ENCODE peak calls at places on chromosomes 5 and 9, in five cellular contexts. B is astrocyte; E is CD4-positive, CD25-positive, alpha-beta regulatory T cell; P is body of pancreas; F is psoas muscle. G is an unnamed sample.

GRCh38 chr9:34465468-34465867 is 6.9 kb downstream of the DNAI1 start:
- DNase-seq in B (no peak), P (no peak), E (no peak), F (no peak), G (no peak)

GRCh38 chr5:52665544-52665943 is 122.2 kb upstream of the ITGA1 start:
- DNase-seq in E (no peak), P (no peak), F (no peak), B (no peak), G (no peak)

GRCh38 chr5:1750469-1750868 is 49.2 kb downstream of the MRPL36 start:
- DNase-seq in B (no peak), P (no peak), F (no peak), E (no peak), G (no peak)

GRCh38 chr5:108238936-108239887 is 142.7 kb downstream of the FBXL17 start:
- DNase-seq in P (no peak), F (no peak), B (peak; percentile 16), E (no peak), G (no peak)

GRCh38 chr5:163260961-163261360 is 176.4 kb upstream of the CCNG1 start:
- DNase-seq in F (no peak), P (no peak), B (no peak), E (no peak), G (no peak)

GRCh38 chr5:93336330-93337110 is 244.5 kb downstream of the NR2F1-AS1 start:
- DNase-seq in F (no peak), P (no peak), E (no peak), B (no peak), G (no peak)

GRCh38 chr5:180126716-180127681 is 55.4 kb upstream of the RNF130 start:
- DNase-seq in B (no peak), E (no peak), P (peak; percentile 40), F (no peak), G (peak; percentile 21)

GRCh38 chr5:72722792-72723402 is 93.6 kb upstream of the TNPO1 start:
- DNase-seq in B (no peak), F (no peak), E (no peak), P (no peak), G (no peak)

GRCh38 chr9:115414561-115414960 is 296.6 kb upstream of the TNC start:
- DNase-seq in F (no peak), E (no peak), B (no peak), P (no peak), G (no peak)

GRCh38 chr5:132420706-132421272 is 51.3 kb downstream of the SLC22A5 start:
- DNase-seq in E (no peak), F (no peak), P (no peak), B (no peak), G (no peak)

GRCh38 chr5:5398046-5398445 is 24.4 kb upstream of the ICE1 start:
- DNase-seq in B (no peak), F (no peak), E (no peak), P (no peak), G (no peak)

GRCh38 chr9:81108821-81109220 is 580.5 kb downstream of the TLE1 start:
- DNase-seq in F (no peak), E (no peak), B (no peak), P (no peak), G (no peak)

GRCh38 chr9:36991516-36992134 is 42.4 kb downstream of the PAX5 start:
- DNase-seq in F (no peak), E (no peak), P (no peak), B (no peak), G (no peak)

GRCh38 chr9:36317766-36318165 is 59.5 kb upstream of the GNE start:
- DNase-seq in P (peak; percentile 54), E (no peak), B (no peak), F (peak; percentile 29), G (no peak)

GRCh38 chr5:33468811-33469435 is 28.2 kb downstream of the TARS1 start:
- DNase-seq in E (no peak), B (no peak), F (no peak), P (no peak), G (no peak)

GRCh38 chr5:86909461-86909881 is 291.7 kb downstream of the COX7C start:
- DNase-seq in F (no peak), E (no peak), B (peak; percentile 69), P (no peak), G (no peak)

GRCh38 chr5:172403191-172403794 is 51.0 kb downstream of the SH3PXD2B start:
- DNase-seq in E (no peak), B (peak; percentile 78), P (peak; percentile 52), F (peak; percentile 74), G (no peak)

GRCh38 chr5:50903651-50904050 is 237.2 kb downstream of the PARP8 start:
- DNase-seq in F (no peak), B (no peak), E (no peak), P (no peak), G (no peak)

GRCh38 chr5:63053019-63053638 is 474.5 kb downstream of the LRRC70 start:
- DNase-seq in P (peak; percentile 84), B (no peak), E (no peak), F (peak; percentile 24), G (no peak)

GRCh38 chr9:89593776-89594427 is 10.9 kb upstream of the GADD45G start:
- DNase-seq in E (peak; percentile 25), F (peak; percentile 38), B (no peak), P (peak; percentile 77), G (peak; percentile 31)

GRCh38 chr5:10577371-10578291 is 13.8 kb downstream of the ANKRD33B start:
- DNase-seq in F (peak; percentile 24), B (no peak), E (no peak), P (no peak), G (no peak)

GRCh38 chr9:103364753-103365152 is 369.6 kb downstream of the CYLC2 start:
- DNase-seq in F (no peak), P (no peak), E (no peak), B (peak; percentile 87), G (no peak)

GRCh38 chr9:34123682-34124081 is 2.8 kb downstream of the DCAF12 start:
- DNase-seq in E (no peak), B (no peak), F (no peak), P (peak; percentile 10), G (no peak)

GRCh38 chr5:32990593-32991415 is 279.7 kb downstream of the NPR3 start:
- DNase-seq in E (no peak), F (no peak), P (no peak), B (no peak), G (no peak)

GRCh38 chr5:141708016-141708415 is 26.0 kb upstream of the ARAP3 start:
- DNase-seq in P (peak; percentile 11), F (no peak), B (no peak), E (no peak), G (no peak)

GRCh38 chr9:83199240-83199639 is 136.3 kb upstream of the RASEF start:
- DNase-seq in E (no peak), P (peak; percentile 73), F (no peak), B (peak; percentile 27), G (no peak)

GRCh38 chr9:126842977-126843799 is 17.3 kb upstream of the ZBTB34 start:
- DNase-seq in F (no peak), B (peak; percentile 21), E (no peak), P (peak; percentile 23), G (no peak)

GRCh38 chr9:86983260-86984255 is 36.3 kb upstream of the GAS1 start:
- DNase-seq in P (peak; percentile 16), E (no peak), B (peak; percentile 84), F (peak; percentile 28), G (no peak)

GRCh38 chr5:109743770-109744212 is 54.1 kb downstream of the MAN2A1 start:
- DNase-seq in B (peak; percentile 94), F (no peak), E (no peak), P (no peak), G (no peak)

DNA sequence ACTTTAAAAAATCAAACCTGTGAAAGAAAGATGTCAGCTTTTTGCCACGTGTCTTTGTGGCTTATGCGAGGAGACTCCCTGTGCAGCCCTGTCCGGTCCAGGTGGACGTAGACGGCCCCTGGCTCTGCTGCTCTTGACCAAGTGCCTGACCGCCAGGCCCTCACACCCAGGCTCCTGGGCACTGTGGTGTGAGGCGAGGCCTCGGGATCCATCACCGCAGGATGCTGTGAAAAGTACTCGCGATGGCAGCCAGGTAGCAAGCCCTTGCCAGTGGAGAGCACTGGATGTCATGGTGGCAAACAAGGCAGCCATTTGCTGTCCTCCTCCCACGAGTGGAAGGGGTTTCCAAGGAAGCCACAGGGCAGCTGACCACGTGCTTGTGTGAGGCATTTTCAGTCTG is 245.1 kb downstream of the CACNA1B start:
- DNase-seq in F (no peak), P (no peak), E (no peak), B (no peak), G (no peak)
- H3K9me3 ChIP-seq in F (no peaks in the 10 kb centered on the region), P (no peaks in the 10 kb centered on the region), E (no peaks in the 10 kb centered on the region), B (peaks cover 9% of the 10 kb centered on the region), G (no peaks in the 10 kb centered on the region)

GRCh38 chr5:164868761-164869160 is 1363.3 kb downstream of the MAT2B start:
- DNase-seq in F (no peak), B (no peak), P (no peak), E (no peak), G (no peak)
- H3K9me3 ChIP-seq in F (no peaks in the 10 kb centered on the region), B (no peaks in the 10 kb centered on the region), P (no peaks in the 10 kb centered on the region), E (no peaks in the 10 kb centered on the region), G (no peaks in the 10 kb centered on the region)

DNA sequence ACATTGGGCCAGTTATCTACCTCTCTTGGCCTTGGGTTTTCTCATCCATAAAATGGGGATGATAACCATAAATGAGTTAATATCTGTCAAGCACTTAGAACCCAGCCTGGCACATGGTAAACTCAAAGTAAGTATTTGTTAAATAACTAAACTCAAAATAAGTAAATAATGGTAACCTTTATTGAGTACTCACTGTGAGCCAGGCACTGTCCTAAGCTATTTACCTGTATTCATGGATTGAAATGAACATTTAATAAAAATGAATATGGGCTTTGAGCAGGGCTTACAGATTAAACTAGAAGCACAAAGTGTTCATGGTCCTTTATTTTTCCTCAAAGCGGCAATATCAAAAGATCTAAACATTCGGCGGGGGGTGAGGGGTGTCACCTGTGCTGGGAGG is 16.7 kb downstream of the CORO2A start:
- DNase-seq in B (no peak), E (no peak), F (no peak), P (no peak), G (no peak)
- H3K9me3 ChIP-seq in B (no peaks in the 10 kb centered on the region), E (no peaks in the 10 kb centered on the region), F (no peaks in the 10 kb centered on the region), P (no peaks in the 10 kb centered on the region), G (no peaks in the 10 kb centered on the region)

GRCh38 chr9:114159562-114160145 is 4.3 kb downstream of the COL27A1 start:
- DNase-seq in F (no peak), P (no peak), E (no peak), B (no peak), G (no peak)
- H3K9me3 ChIP-seq in F (no peaks in the 10 kb centered on the region), P (no peaks in the 10 kb centered on the region), E (no peaks in the 10 kb centered on the region), B (no peaks in the 10 kb centered on the region), G (no peaks in the 10 kb centered on the region)

DNA sequence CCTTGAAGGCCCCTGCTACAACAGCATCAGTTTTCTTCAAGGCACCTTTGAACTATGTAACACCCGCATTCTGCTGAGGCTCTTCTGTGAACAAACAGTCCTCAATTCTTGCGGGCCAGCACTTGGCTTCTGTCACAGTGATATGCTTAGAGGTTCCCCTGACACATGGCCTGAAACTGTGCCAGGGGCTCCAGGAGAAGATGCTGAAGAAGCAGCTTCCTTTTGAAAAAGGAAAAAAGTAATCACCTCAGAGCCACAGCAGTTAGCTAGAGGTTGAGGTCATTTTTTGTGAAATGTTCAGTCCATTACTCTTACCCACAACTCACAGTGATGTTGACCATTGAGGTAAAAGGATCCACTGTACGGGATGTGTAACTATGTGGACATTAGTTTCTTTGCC is 459.8 kb downstream of the RAB3C start:
- DNase-seq in P (peak; percentile 33), E (no peak), F (peak; percentile 76), B (peak; percentile 74), G (no peak)
- H3K9me3 ChIP-seq in P (no peaks in the 10 kb centered on the region), E (no peaks in the 10 kb centered on the region), F (no peaks in the 10 kb centered on the region), B (no peaks in the 10 kb centered on the region), G (no peaks in the 10 kb centered on the region)